ENCODE peak calls at places on chromosomes 3 and 15, in nine cellular contexts. G, Q, O, V, W, P, C, F and T are unnamed samples.
A peak's percentile ranks its signal among the peaks of the same experiment; 100 is the strongest.

GRCh38 chr3:44554626-44555592 is at the start of gene ZKSCAN7:
- DNase-seq in G (peak; percentile 61), Q (peak; percentile 73), O (peak; percentile 53), V (peak; percentile 59), W (no peak), P (peak; percentile 47), C (peak; percentile 44), F (no peak), T (no peak)

GRCh38 chr3:197942956-197943556 is 6.9 kb upstream of the RPL35A start:
- DNase-seq in G (no peak), Q (no peak), O (no peak), V (no peak), W (no peak), P (no peak), C (no peak), F (peak; percentile 47), T (no peak)

GRCh38 chr3:165939141-165939540 is 101.9 kb upstream of the BCHE start:
- DNase-seq in G (no peak), Q (no peak), O (no peak), V (no peak), W (no peak), P (no peak), C (no peak), F (no peak), T (no peak)

GRCh38 chr15:63605036-63605435 is 7.8 kb downstream of the FBXL22 start:
- DNase-seq in G (no peak), Q (no peak), O (no peak), V (no peak), W (no peak), P (no peak), C (no peak), F (no peak), T (no peak)

GRCh38 chr3:50572801-50573371 is 3.6 kb downstream of the HEMK1 start:
- DNase-seq in G (no peak), Q (no peak), O (no peak), V (no peak), W (no peak), P (no peak), C (no peak), F (no peak), T (no peak)

GRCh38 chr3:133828576-133829309 is 23.1 kb downstream of the SRPRB start:
- DNase-seq in G (peak; percentile 40), Q (no peak), O (no peak), V (peak; percentile 46), W (no peak), P (no peak), C (no peak), F (peak; percentile 79), T (no peak)

GRCh38 chr3:160003520-160004128 is 15.0 kb downstream of the IL12A start:
- DNase-seq in G (peak; percentile 69), Q (peak; percentile 68), O (no peak), V (peak; percentile 51), W (peak; percentile 60), P (peak; percentile 38), C (peak; percentile 71), F (peak; percentile 16), T (no peak)

GRCh38 chr15:48653913-48654630 is 8.6 kb upstream of the FBN1 start:
- DNase-seq in G (no peak), Q (no peak), O (no peak), V (no peak), W (no peak), P (no peak), C (no peak), F (no peak), T (no peak)

GRCh38 chr15:84883916-84884781 is at the start of gene SLC28A1:
- DNase-seq in G (peak; percentile 81), Q (no peak), O (no peak), V (no peak), W (no peak), P (no peak), C (no peak), F (no peak), T (no peak)

GRCh38 chr3:196280689-196281463 is 6.7 kb downstream of the PCYT1A start:
- DNase-seq in G (no peak), Q (no peak), O (no peak), V (no peak), W (no peak), P (no peak), C (no peak), F (no peak), T (no peak)

GRCh38 chr3:11459147-11459837 is 184.4 kb downstream of the VGLL4 start:
- DNase-seq in G (no peak), Q (no peak), O (no peak), V (no peak), W (no peak), P (no peak), C (no peak), F (no peak), T (no peak)

GRCh38 chr15:70190965-70191364 is 93.2 kb upstream of the TLE3 start:
- DNase-seq in G (no peak), Q (peak; percentile 42), O (no peak), V (no peak), W (no peak), P (no peak), C (no peak), F (no peak), T (no peak)

GRCh38 chr3:30695302-30696061 is 89.1 kb downstream of the TGFBR2 start:
- DNase-seq in G (no peak), Q (no peak), O (no peak), V (no peak), W (no peak), P (no peak), C (no peak), F (no peak), T (no peak)
- TF ChIP-seq POLR2A in G (no peak), Q (no peak), O (no peak), V (no peak), W (no peak), P (no peak), C (no peak), F (no peak), T (no peak)

GRCh38 chr15:41930867-41931222 is 37.0 kb upstream of the SPTBN5 start:
- DNase-seq in G (no peak), Q (no peak), O (no peak), V (no peak), W (no peak), P (no peak), C (no peak), F (no peak), T (no peak)

GRCh38 chr15:41932101-41932500 is 38.2 kb upstream of the SPTBN5 start:
- DNase-seq in G (no peak), Q (no peak), O (no peak), V (no peak), W (no peak), P (no peak), C (no peak), F (no peak), T (no peak)

GRCh38 chr15:41928637-41929620 is 35.1 kb upstream of the SPTBN5 start:
- DNase-seq in G (no peak), Q (no peak), O (no peak), V (peak; percentile 70), W (no peak), P (peak; percentile 34), C (no peak), F (no peak), T (no peak)

GRCh38 chr15:41932511-41932910 is 38.7 kb upstream of the SPTBN5 start:
- DNase-seq in G (no peak), Q (no peak), O (no peak), V (no peak), W (no peak), P (no peak), C (no peak), F (no peak), T (no peak)

DNA sequence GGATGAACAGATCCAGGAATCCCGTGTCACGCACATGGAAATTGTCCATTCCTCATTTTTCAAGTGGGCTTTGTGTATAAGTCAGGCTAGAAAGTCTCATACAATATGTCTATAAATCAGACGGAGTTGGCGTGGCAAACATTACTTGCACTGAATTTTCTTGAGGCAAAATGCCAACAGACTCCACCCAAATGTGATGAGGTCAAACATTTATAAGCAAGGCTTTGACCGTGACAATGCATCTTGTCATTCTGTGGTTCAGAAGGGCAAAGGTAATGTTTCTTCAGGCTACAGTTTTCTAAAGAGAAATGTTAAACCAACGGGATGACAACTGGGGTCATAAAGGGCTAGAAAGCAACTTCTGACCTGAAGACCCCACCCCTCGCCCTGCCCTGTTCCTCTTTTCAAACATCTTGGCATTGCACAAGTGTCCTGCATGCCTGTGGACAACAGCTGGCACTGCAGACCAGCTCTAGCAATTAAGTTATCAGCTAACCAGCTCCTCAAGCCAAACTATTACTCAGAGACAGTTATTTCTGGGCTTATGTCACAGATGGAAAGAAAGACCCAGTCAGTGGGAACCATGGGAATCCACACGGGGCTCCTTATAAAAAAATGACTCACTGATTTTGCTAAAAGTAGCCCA is 36.5 kb upstream of the SPTBN5 start:
- DNase-seq in G (peak; percentile 76), Q (no peak), O (no peak), V (no peak), W (peak; percentile 85), P (no peak), C (peak; percentile 73), F (no peak), T (no peak)
- TF ChIP-seq CTCF in G (peak; percentile 65), Q (no peak), O (no peak), V (peak; percentile 46), W (peak; percentile 36), P (no peak), C (peak; percentile 10), F (no peak), T (no peak)

GRCh38 chr15:31078461-31078860 is 23.1 kb downstream of the TRPM1 start:
- DNase-seq in G (no peak), Q (no peak), O (no peak), V (no peak), W (no peak), P (no peak), C (no peak), F (no peak), T (no peak)
- H3K4me1 ChIP-seq in G (no peaks in the 10 kb centered on the region), Q (no peaks in the 10 kb centered on the region), O (no peaks in the 10 kb centered on the region), V (no peaks in the 10 kb centered on the region), W (peaks cover 23% of the 10 kb centered on the region), P (peaks cover 15% of the 10 kb centered on the region), C (peaks cover 3% of the 10 kb centered on the region), F (peaks cover 7% of the 10 kb centered on the region), T (peaks cover 29% of the 10 kb centered on the region)

DNA sequence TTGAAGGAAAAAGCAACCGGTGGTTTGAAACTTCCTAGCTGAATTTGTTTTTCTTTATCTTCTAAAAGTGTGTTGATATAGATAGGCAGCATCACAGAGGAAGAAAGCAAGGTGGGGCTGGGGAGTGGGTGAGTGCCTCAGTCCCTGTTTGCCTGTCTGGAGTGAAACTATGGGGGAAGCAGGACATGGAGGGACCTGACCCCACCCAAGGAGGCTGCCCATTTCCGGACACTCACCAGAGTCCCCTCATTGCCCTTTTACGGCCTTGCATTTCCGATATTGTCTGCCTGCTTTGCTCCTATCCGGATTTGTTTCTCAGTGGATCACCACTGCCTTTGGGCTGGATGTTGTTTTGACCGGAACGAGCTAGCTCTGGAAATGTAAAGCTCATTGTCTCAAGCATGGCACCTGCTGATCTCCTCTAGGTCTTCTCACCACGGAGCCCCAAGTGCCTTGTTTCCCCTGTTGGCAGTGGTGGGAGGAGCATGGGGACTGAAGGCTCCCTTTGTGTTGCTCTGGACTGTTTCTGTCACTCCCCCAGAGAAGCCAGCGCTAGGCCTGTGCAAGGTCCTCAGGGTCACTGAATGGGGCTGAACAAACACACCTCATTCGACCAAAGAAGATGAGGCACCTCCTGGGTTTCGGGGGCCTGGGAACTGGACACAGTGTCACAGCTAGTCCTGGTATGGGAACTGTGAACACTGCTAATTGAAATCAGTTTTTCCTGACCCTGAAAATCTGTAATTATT is 7.0 kb downstream of the CLDN11 start:
- DNase-seq in G (no peak), Q (no peak), O (no peak), V (no peak), W (no peak), P (no peak), C (no peak), F (peak; percentile 22), T (no peak)
- TF ChIP-seq POLR2A in G (no peak), Q (no peak), O (no peak), V (no peak), W (no peak), P (no peak), C (no peak), F (no peak), T (no peak)

GRCh38 chr3:129421988-129422745 is 6.3 kb downstream of the EFCAB12 start:
- DNase-seq in G (no peak), Q (no peak), O (no peak), V (no peak), W (no peak), P (no peak), C (no peak), F (no peak), T (no peak)
- TF ChIP-seq CTCF in G (no peak), Q (no peak), O (no peak), V (peak; percentile 11), W (peak; percentile 22), P (no peak), C (no peak), F (peak; percentile 8), T (no peak)